ENCODE peak calls at places on chromosomes 4 and X, in ten cellular contexts. One of them, this sample, is unnamed.
A peak's percentile ranks its signal among the peaks of the same experiment; 100 is the strongest.

GRCh38 chr4:107115185-107115847 is 79.2 kb upstream of the DKK2 start:
- DNase-seq in T-helper 9 cell: no peak
- DNase-seq in NCI-H524: peak; percentile 0
- DNase-seq in NCI-H1092 treated with DMSO at 0.1 percent for 48 hours: no peak
- DNase-seq in type B pancreatic cell: no peak
- DNase-seq in nephron progenitor cell: no peak
- DNase-seq in thoracic aorta: no peak
- DNase-seq in T-cell: no peak
- DNase-seq in ACHN: no peak
- DNase-seq in RPMI8226: no peak
- DNase-seq in this sample: no peak

GRCh38 chr4:14254252-14254651 is 626.7 kb upstream of the BOD1L1 start:
- DNase-seq in ACHN: peak; percentile 32
- DNase-seq in RPMI8226: peak; percentile 13
- DNase-seq in nephron progenitor cell: peak; percentile 34
- DNase-seq in thoracic aorta: no peak
- DNase-seq in NCI-H1092 treated with DMSO at 0.1 percent for 48 hours: no peak
- DNase-seq in type B pancreatic cell: no peak
- DNase-seq in T-cell: no peak
- DNase-seq in T-helper 9 cell: no peak
- DNase-seq in NCI-H524: peak; percentile 59
- DNase-seq in this sample: no peak

GRCh38 chr4:25559508-25559907 is 96.1 kb upstream of the SLC34A2 start:
- DNase-seq in type B pancreatic cell: no peak
- DNase-seq in RPMI8226: no peak
- DNase-seq in ACHN: no peak
- DNase-seq in thoracic aorta: no peak
- DNase-seq in nephron progenitor cell: no peak
- DNase-seq in T-cell: no peak
- DNase-seq in NCI-H524: no peak
- DNase-seq in NCI-H1092 treated with DMSO at 0.1 percent for 48 hours: no peak
- DNase-seq in T-helper 9 cell: no peak
- DNase-seq in this sample: no peak

GRCh38 chrX:1205681-1206611 is 6.5 kb downstream of the CRLF2 start:
- DNase-seq in NCI-H524: no peak
- DNase-seq in T-helper 9 cell: no peak
- DNase-seq in nephron progenitor cell: peak; percentile 14
- DNase-seq in T-cell: no peak
- DNase-seq in thoracic aorta: no peak
- DNase-seq in type B pancreatic cell: no peak
- DNase-seq in ACHN: peak; percentile 81
- DNase-seq in RPMI8226: peak; percentile 86
- DNase-seq in NCI-H1092 treated with DMSO at 0.1 percent for 48 hours: no peak
- DNase-seq in this sample: no peak

GRCh38 chrX:130108647-130109428 is 1.5 kb downstream of the ELF4 start:
- DNase-seq in nephron progenitor cell: no peak
- DNase-seq in thoracic aorta: no peak
- DNase-seq in RPMI8226: peak; percentile 56
- DNase-seq in NCI-H524: peak; percentile 24
- DNase-seq in T-cell: no peak
- DNase-seq in type B pancreatic cell: no peak
- DNase-seq in ACHN: peak; percentile 18
- DNase-seq in NCI-H1092 treated with DMSO at 0.1 percent for 48 hours: no peak
- DNase-seq in T-helper 9 cell: no peak
- DNase-seq in this sample: no peak

GRCh38 chr4:3572363-3572762 is 40.1 kb upstream of the LRPAP1 start:
- DNase-seq in thoracic aorta: no peak
- DNase-seq in NCI-H1092 treated with DMSO at 0.1 percent for 48 hours: no peak
- DNase-seq in type B pancreatic cell: no peak
- DNase-seq in nephron progenitor cell: no peak
- DNase-seq in RPMI8226: no peak
- DNase-seq in ACHN: no peak
- DNase-seq in T-helper 9 cell: no peak
- DNase-seq in T-cell: no peak
- DNase-seq in NCI-H524: peak; percentile 20
- DNase-seq in this sample: no peak

GRCh38 chr4:7206385-7206784 is 14.0 kb downstream of the SORCS2 start:
- DNase-seq in type B pancreatic cell: no peak
- DNase-seq in thoracic aorta: peak; percentile 31
- DNase-seq in NCI-H1092 treated with DMSO at 0.1 percent for 48 hours: no peak
- DNase-seq in RPMI8226: no peak
- DNase-seq in T-helper 9 cell: no peak
- DNase-seq in ACHN: peak; percentile 35
- DNase-seq in NCI-H524: peak; percentile 89
- DNase-seq in nephron progenitor cell: no peak
- DNase-seq in T-cell: no peak
- DNase-seq in this sample: no peak

GRCh38 chr4:37188100-37188499 is 56.4 kb upstream of the NWD2 start:
- DNase-seq in NCI-H524: no peak
- DNase-seq in NCI-H1092 treated with DMSO at 0.1 percent for 48 hours: no peak
- DNase-seq in T-helper 9 cell: no peak
- DNase-seq in nephron progenitor cell: no peak
- DNase-seq in RPMI8226: no peak
- DNase-seq in ACHN: peak; percentile 5
- DNase-seq in thoracic aorta: no peak
- DNase-seq in type B pancreatic cell: no peak
- DNase-seq in T-cell: no peak
- DNase-seq in this sample: no peak

GRCh38 chr4:147843162-147843561 is 111.3 kb downstream of the ARHGAP10 start:
- DNase-seq in NCI-H1092 treated with DMSO at 0.1 percent for 48 hours: no peak
- DNase-seq in type B pancreatic cell: no peak
- DNase-seq in T-cell: no peak
- DNase-seq in thoracic aorta: no peak
- DNase-seq in RPMI8226: peak; percentile 72
- DNase-seq in ACHN: peak; percentile 31
- DNase-seq in NCI-H524: peak; percentile 30
- DNase-seq in nephron progenitor cell: peak; percentile 26
- DNase-seq in T-helper 9 cell: no peak
- DNase-seq in this sample: no peak

GRCh38 chr4:185470503-185471195 is 884 bp downstream of the CCDC110 start:
- DNase-seq in thoracic aorta: no peak
- DNase-seq in T-helper 9 cell: peak; percentile 4
- DNase-seq in type B pancreatic cell: no peak
- DNase-seq in ACHN: peak; percentile 32
- DNase-seq in NCI-H1092 treated with DMSO at 0.1 percent for 48 hours: peak; percentile 73
- DNase-seq in nephron progenitor cell: peak; percentile 31
- DNase-seq in NCI-H524: peak; percentile 55
- DNase-seq in T-cell: peak; percentile 40
- DNase-seq in RPMI8226: peak; percentile 74
- DNase-seq in this sample: no peak

GRCh38 chrX:102950908-102951866 is 14.1 kb downstream of the RAB40AL start:
- DNase-seq in type B pancreatic cell: no peak
- DNase-seq in NCI-H1092 treated with DMSO at 0.1 percent for 48 hours: peak; percentile 74
- DNase-seq in ACHN: peak; percentile 46
- DNase-seq in RPMI8226: peak; percentile 59
- DNase-seq in T-cell: peak; percentile 30
- DNase-seq in NCI-H524: peak; percentile 81
- DNase-seq in T-helper 9 cell: peak; percentile 57
- DNase-seq in thoracic aorta: no peak
- DNase-seq in nephron progenitor cell: peak; percentile 76
- DNase-seq in this sample: no peak

GRCh38 chr4:16897351-16897750 is 1.1 kb downstream of the LDB2 start:
- DNase-seq in nephron progenitor cell: peak; percentile 20
- DNase-seq in T-helper 9 cell: no peak
- DNase-seq in NCI-H524: no peak
- DNase-seq in RPMI8226: no peak
- DNase-seq in T-cell: no peak
- DNase-seq in ACHN: no peak
- DNase-seq in type B pancreatic cell: no peak
- DNase-seq in NCI-H1092 treated with DMSO at 0.1 percent for 48 hours: no peak
- DNase-seq in thoracic aorta: no peak
- DNase-seq in this sample: no peak

GRCh38 chrX:124413244-124413643 is 66.9 kb downstream of the SH2D1A start:
- DNase-seq in thoracic aorta: no peak
- DNase-seq in type B pancreatic cell: no peak
- DNase-seq in NCI-H524: no peak
- DNase-seq in nephron progenitor cell: no peak
- DNase-seq in ACHN: no peak
- DNase-seq in T-cell: no peak
- DNase-seq in NCI-H1092 treated with DMSO at 0.1 percent for 48 hours: no peak
- DNase-seq in RPMI8226: no peak
- DNase-seq in T-helper 9 cell: no peak
- DNase-seq in this sample: no peak

GRCh38 chr4:69697536-69697935 is 44.5 kb upstream of the UGT2A1 start:
- DNase-seq in T-cell: no peak
- DNase-seq in NCI-H1092 treated with DMSO at 0.1 percent for 48 hours: no peak
- DNase-seq in thoracic aorta: no peak
- DNase-seq in type B pancreatic cell: no peak
- DNase-seq in NCI-H524: no peak
- DNase-seq in nephron progenitor cell: no peak
- DNase-seq in T-helper 9 cell: no peak
- DNase-seq in RPMI8226: no peak
- DNase-seq in ACHN: no peak
- DNase-seq in this sample: peak; percentile 69

GRCh38 chrX:11724122-11725017 is 33.7 kb upstream of the MSL3 start:
- DNase-seq in RPMI8226: peak; percentile 11
- DNase-seq in nephron progenitor cell: peak; percentile 17
- DNase-seq in ACHN: peak; percentile 24
- DNase-seq in NCI-H1092 treated with DMSO at 0.1 percent for 48 hours: peak; percentile 17
- DNase-seq in NCI-H524: peak; percentile 37
- DNase-seq in T-cell: no peak
- DNase-seq in thoracic aorta: no peak
- DNase-seq in T-helper 9 cell: no peak
- DNase-seq in type B pancreatic cell: no peak
- DNase-seq in this sample: no peak

GRCh38 chr4:32986236-32986635 is 2266.1 kb downstream of the PCDH7 start:
- DNase-seq in type B pancreatic cell: no peak
- DNase-seq in T-cell: no peak
- DNase-seq in NCI-H524: peak; percentile 12
- DNase-seq in NCI-H1092 treated with DMSO at 0.1 percent for 48 hours: no peak
- DNase-seq in nephron progenitor cell: no peak
- DNase-seq in ACHN: no peak
- DNase-seq in T-helper 9 cell: no peak
- DNase-seq in RPMI8226: no peak
- DNase-seq in thoracic aorta: no peak
- DNase-seq in this sample: no peak

GRCh38 chr4:11428161-11428700 is 463 bp downstream of the HS3ST1 start:
- DNase-seq in T-helper 9 cell: no peak
- DNase-seq in thoracic aorta: no peak
- DNase-seq in NCI-H1092 treated with DMSO at 0.1 percent for 48 hours: peak; percentile 29
- DNase-seq in ACHN: peak; percentile 2
- DNase-seq in type B pancreatic cell: no peak
- DNase-seq in RPMI8226: no peak
- DNase-seq in nephron progenitor cell: peak; percentile 13
- DNase-seq in T-cell: no peak
- DNase-seq in NCI-H524: peak; percentile 38
- DNase-seq in this sample: no peak

GRCh38 chr4:111937368-111937767 is 207.9 kb upstream of the FAM241A start:
- DNase-seq in T-helper 9 cell: no peak
- DNase-seq in nephron progenitor cell: no peak
- DNase-seq in ACHN: peak; percentile 38
- DNase-seq in T-cell: no peak
- DNase-seq in thoracic aorta: no peak
- DNase-seq in NCI-H524: peak; percentile 42
- DNase-seq in RPMI8226: peak; percentile 18
- DNase-seq in NCI-H1092 treated with DMSO at 0.1 percent for 48 hours: peak; percentile 30
- DNase-seq in type B pancreatic cell: no peak
- DNase-seq in this sample: no peak

GRCh38 chrX:78029663-78030062 is 60.2 kb upstream of the PGAM4 start:
- DNase-seq in ACHN: peak; percentile 41
- DNase-seq in NCI-H524: peak; percentile 50
- DNase-seq in type B pancreatic cell: no peak
- DNase-seq in T-helper 9 cell: no peak
- DNase-seq in T-cell: no peak
- DNase-seq in nephron progenitor cell: peak; percentile 16
- DNase-seq in thoracic aorta: no peak
- DNase-seq in RPMI8226: no peak
- DNase-seq in NCI-H1092 treated with DMSO at 0.1 percent for 48 hours: peak; percentile 10
- DNase-seq in this sample: no peak

GRCh38 chr4:21625447-21625846 is 323.1 kb downstream of the KCNIP4 start:
- DNase-seq in type B pancreatic cell: no peak
- DNase-seq in T-cell: no peak
- DNase-seq in RPMI8226: no peak
- DNase-seq in nephron progenitor cell: no peak
- DNase-seq in NCI-H524: no peak
- DNase-seq in NCI-H1092 treated with DMSO at 0.1 percent for 48 hours: no peak
- DNase-seq in thoracic aorta: no peak
- DNase-seq in T-helper 9 cell: no peak
- DNase-seq in ACHN: no peak
- DNase-seq in this sample: no peak

GRCh38 chr4:123952530-123953274 is 556.1 kb downstream of the SPRY1 start:
- DNase-seq in nephron progenitor cell: no peak
- DNase-seq in type B pancreatic cell: no peak
- DNase-seq in RPMI8226: no peak
- DNase-seq in thoracic aorta: no peak
- DNase-seq in T-helper 9 cell: no peak
- DNase-seq in T-cell: no peak
- DNase-seq in ACHN: no peak
- DNase-seq in NCI-H1092 treated with DMSO at 0.1 percent for 48 hours: no peak
- DNase-seq in NCI-H524: peak; percentile 23
- DNase-seq in this sample: no peak

GRCh38 chr4:176320340-176320975 is 692 bp downstream of the SPCS3 start:
- DNase-seq in T-helper 9 cell: peak; percentile 81
- DNase-seq in NCI-H1092 treated with DMSO at 0.1 percent for 48 hours: peak; percentile 69
- DNase-seq in nephron progenitor cell: peak; percentile 76
- DNase-seq in type B pancreatic cell: peak; percentile 84
- DNase-seq in RPMI8226: peak; percentile 79
- DNase-seq in NCI-H524: peak; percentile 51
- DNase-seq in ACHN: peak; percentile 72
- DNase-seq in T-cell: peak; percentile 81
- DNase-seq in thoracic aorta: peak; percentile 87
- DNase-seq in this sample: no peak

GRCh38 chr4:151743128-151743854 is 17.5 kb downstream of the GATB start:
- DNase-seq in T-cell: no peak
- DNase-seq in type B pancreatic cell: no peak
- DNase-seq in NCI-H524: no peak
- DNase-seq in ACHN: no peak
- DNase-seq in T-helper 9 cell: no peak
- DNase-seq in thoracic aorta: no peak
- DNase-seq in nephron progenitor cell: no peak
- DNase-seq in RPMI8226: no peak
- DNase-seq in NCI-H1092 treated with DMSO at 0.1 percent for 48 hours: no peak
- DNase-seq in this sample: no peak

GRCh38 chr4:174111350-174111888 is 172.0 kb downstream of the FBXO8 start:
- DNase-seq in nephron progenitor cell: no peak
- DNase-seq in NCI-H524: no peak
- DNase-seq in ACHN: no peak
- DNase-seq in T-cell: no peak
- DNase-seq in NCI-H1092 treated with DMSO at 0.1 percent for 48 hours: peak; percentile 80
- DNase-seq in type B pancreatic cell: no peak
- DNase-seq in thoracic aorta: no peak
- DNase-seq in RPMI8226: no peak
- DNase-seq in T-helper 9 cell: no peak
- DNase-seq in this sample: no peak

GRCh38 chr4:54657556-54658313 is at the start of gene KIT:
- DNase-seq in nephron progenitor cell: peak; percentile 92
- DNase-seq in NCI-H524: peak; percentile 75
- DNase-seq in T-helper 9 cell: peak; percentile 14
- DNase-seq in NCI-H1092 treated with DMSO at 0.1 percent for 48 hours: peak; percentile 82
- DNase-seq in RPMI8226: peak; percentile 22
- DNase-seq in type B pancreatic cell: peak; percentile 82
- DNase-seq in T-cell: no peak
- DNase-seq in thoracic aorta: no peak
- DNase-seq in ACHN: no peak
- DNase-seq in this sample: no peak

GRCh38 chr4:14871676-14872430 is 130.4 kb upstream of the CPEB2 start:
- DNase-seq in T-cell: peak; percentile 17
- DNase-seq in RPMI8226: peak; percentile 67
- DNase-seq in NCI-H524: peak; percentile 1
- DNase-seq in NCI-H1092 treated with DMSO at 0.1 percent for 48 hours: no peak
- DNase-seq in nephron progenitor cell: peak; percentile 10
- DNase-seq in ACHN: peak; percentile 27
- DNase-seq in thoracic aorta: no peak
- DNase-seq in type B pancreatic cell: no peak
- DNase-seq in T-helper 9 cell: peak; percentile 7
- DNase-seq in this sample: peak; percentile 92

GRCh38 chrX:151712253-151712652 is 3.6 kb upstream of the FATE1 start:
- DNase-seq in nephron progenitor cell: no peak
- DNase-seq in NCI-H1092 treated with DMSO at 0.1 percent for 48 hours: no peak
- DNase-seq in RPMI8226: no peak
- DNase-seq in thoracic aorta: no peak
- DNase-seq in T-cell: no peak
- DNase-seq in ACHN: no peak
- DNase-seq in type B pancreatic cell: no peak
- DNase-seq in NCI-H524: no peak
- DNase-seq in T-helper 9 cell: no peak
- DNase-seq in this sample: no peak

GRCh38 chr4:80931645-80932215 is 98.8 kb upstream of the BMP3 start:
- DNase-seq in nephron progenitor cell: no peak
- DNase-seq in ACHN: no peak
- DNase-seq in type B pancreatic cell: no peak
- DNase-seq in T-cell: no peak
- DNase-seq in NCI-H1092 treated with DMSO at 0.1 percent for 48 hours: no peak
- DNase-seq in NCI-H524: no peak
- DNase-seq in T-helper 9 cell: no peak
- DNase-seq in RPMI8226: no peak
- DNase-seq in thoracic aorta: no peak
- DNase-seq in this sample: no peak